ENCODE peak calls at places on chromosomes 11 and 22, in eight cellular contexts. One of them, this sample, is unnamed.

GRCh38 chr22:42969348-42969975 is 45.5 kb downstream of the PACSIN2 start:
- DNase-seq in SK-N-DZ: no peak
- DNase-seq in stimulated activated naive CD8-positive, alpha-beta T cell treated with anti-CD3 and anti-CD28 coated beads, Interleukin-15, amount 100 ng/mL, for 72 hours: no peak
- DNase-seq in adipocyte: peak; percentile 83
- DNase-seq in stimulated activated CD4-positive, alpha-beta T cell treated with anti-CD3 and anti-CD28 coated beads, Interleukin-4, amount 100 ng/mL, for 24 hours: no peak
- DNase-seq in midbrain: no peak
- DNase-seq in bronchial epithelial cell: peak; percentile 61
- DNase-seq in NCI-H1436: no peak
- DNase-seq in this sample: no peak

GRCh38 chr22:48951836-48952235 is 875.8 kb downstream of the BRD1 start:
- DNase-seq in SK-N-DZ: no peak
- DNase-seq in stimulated activated naive CD8-positive, alpha-beta T cell treated with anti-CD3 and anti-CD28 coated beads, Interleukin-15, amount 100 ng/mL, for 72 hours: no peak
- DNase-seq in adipocyte: no peak
- DNase-seq in stimulated activated CD4-positive, alpha-beta T cell treated with anti-CD3 and anti-CD28 coated beads, Interleukin-4, amount 100 ng/mL, for 24 hours: no peak
- DNase-seq in midbrain: no peak
- DNase-seq in bronchial epithelial cell: no peak
- DNase-seq in NCI-H1436: no peak
- DNase-seq in this sample: no peak

GRCh38 chr11:125593113-125593761 is 585 bp downstream of the STT3A start:
- DNase-seq in SK-N-DZ: no peak
- DNase-seq in stimulated activated naive CD8-positive, alpha-beta T cell treated with anti-CD3 and anti-CD28 coated beads, Interleukin-15, amount 100 ng/mL, for 72 hours: peak; percentile 12
- DNase-seq in adipocyte: peak; percentile 67
- DNase-seq in stimulated activated CD4-positive, alpha-beta T cell treated with anti-CD3 and anti-CD28 coated beads, Interleukin-4, amount 100 ng/mL, for 24 hours: no peak
- DNase-seq in midbrain: no peak
- DNase-seq in bronchial epithelial cell: peak; percentile 30
- DNase-seq in NCI-H1436: no peak
- DNase-seq in this sample: no peak

GRCh38 chr22:45291931-45292290 is 7.2 kb downstream of the UPK3A start:
- DNase-seq in SK-N-DZ: no peak
- DNase-seq in stimulated activated naive CD8-positive, alpha-beta T cell treated with anti-CD3 and anti-CD28 coated beads, Interleukin-15, amount 100 ng/mL, for 72 hours: no peak
- DNase-seq in adipocyte: no peak
- DNase-seq in stimulated activated CD4-positive, alpha-beta T cell treated with anti-CD3 and anti-CD28 coated beads, Interleukin-4, amount 100 ng/mL, for 24 hours: no peak
- DNase-seq in midbrain: no peak
- DNase-seq in bronchial epithelial cell: no peak
- DNase-seq in NCI-H1436: no peak
- DNase-seq in this sample: no peak

GRCh38 chr11:57546869-57547518 is 9.6 kb downstream of the SMTNL1 start:
- DNase-seq in SK-N-DZ: peak; percentile 37
- DNase-seq in stimulated activated naive CD8-positive, alpha-beta T cell treated with anti-CD3 and anti-CD28 coated beads, Interleukin-15, amount 100 ng/mL, for 72 hours: no peak
- DNase-seq in adipocyte: peak; percentile 30
- DNase-seq in stimulated activated CD4-positive, alpha-beta T cell treated with anti-CD3 and anti-CD28 coated beads, Interleukin-4, amount 100 ng/mL, for 24 hours: no peak
- DNase-seq in midbrain: no peak
- DNase-seq in bronchial epithelial cell: peak; percentile 50
- DNase-seq in NCI-H1436: no peak
- DNase-seq in this sample: no peak

GRCh38 chr11:66862559-66863037 is 5.7 kb downstream of the LRFN4 start:
- DNase-seq in SK-N-DZ: no peak
- DNase-seq in stimulated activated naive CD8-positive, alpha-beta T cell treated with anti-CD3 and anti-CD28 coated beads, Interleukin-15, amount 100 ng/mL, for 72 hours: no peak
- DNase-seq in adipocyte: no peak
- DNase-seq in stimulated activated CD4-positive, alpha-beta T cell treated with anti-CD3 and anti-CD28 coated beads, Interleukin-4, amount 100 ng/mL, for 24 hours: no peak
- DNase-seq in midbrain: no peak
- DNase-seq in bronchial epithelial cell: no peak
- DNase-seq in NCI-H1436: no peak
- DNase-seq in this sample: no peak

GRCh38 chr11:34150494-34151151 is 45.2 kb downstream of the NAT10 start:
- DNase-seq in SK-N-DZ: no peak
- DNase-seq in stimulated activated naive CD8-positive, alpha-beta T cell treated with anti-CD3 and anti-CD28 coated beads, Interleukin-15, amount 100 ng/mL, for 72 hours: no peak
- DNase-seq in adipocyte: peak; percentile 65
- DNase-seq in stimulated activated CD4-positive, alpha-beta T cell treated with anti-CD3 and anti-CD28 coated beads, Interleukin-4, amount 100 ng/mL, for 24 hours: no peak
- DNase-seq in midbrain: no peak
- DNase-seq in bronchial epithelial cell: no peak
- DNase-seq in NCI-H1436: no peak
- DNase-seq in this sample: no peak

GRCh38 chr22:30423296-30423958 is 2.1 kb upstream of the MTFP1 start:
- DNase-seq in SK-N-DZ: no peak
- DNase-seq in stimulated activated naive CD8-positive, alpha-beta T cell treated with anti-CD3 and anti-CD28 coated beads, Interleukin-15, amount 100 ng/mL, for 72 hours: peak; percentile 37
- DNase-seq in adipocyte: no peak
- DNase-seq in stimulated activated CD4-positive, alpha-beta T cell treated with anti-CD3 and anti-CD28 coated beads, Interleukin-4, amount 100 ng/mL, for 24 hours: peak; percentile 76
- DNase-seq in midbrain: peak; percentile 81
- DNase-seq in bronchial epithelial cell: no peak
- DNase-seq in NCI-H1436: no peak
- DNase-seq in this sample: no peak

GRCh38 chr22:45684169-45684568 is 12.5 kb downstream of the ATXN10 start:
- DNase-seq in SK-N-DZ: no peak
- DNase-seq in stimulated activated naive CD8-positive, alpha-beta T cell treated with anti-CD3 and anti-CD28 coated beads, Interleukin-15, amount 100 ng/mL, for 72 hours: no peak
- DNase-seq in adipocyte: no peak
- DNase-seq in stimulated activated CD4-positive, alpha-beta T cell treated with anti-CD3 and anti-CD28 coated beads, Interleukin-4, amount 100 ng/mL, for 24 hours: no peak
- DNase-seq in midbrain: no peak
- DNase-seq in bronchial epithelial cell: no peak
- DNase-seq in NCI-H1436: no peak
- DNase-seq in this sample: no peak

GRCh38 chr11:69730500-69730899 is 26.7 kb upstream of the FGF19 start:
- DNase-seq in SK-N-DZ: no peak
- DNase-seq in stimulated activated naive CD8-positive, alpha-beta T cell treated with anti-CD3 and anti-CD28 coated beads, Interleukin-15, amount 100 ng/mL, for 72 hours: no peak
- DNase-seq in adipocyte: no peak
- DNase-seq in stimulated activated CD4-positive, alpha-beta T cell treated with anti-CD3 and anti-CD28 coated beads, Interleukin-4, amount 100 ng/mL, for 24 hours: no peak
- DNase-seq in midbrain: no peak
- DNase-seq in bronchial epithelial cell: no peak
- DNase-seq in NCI-H1436: no peak
- DNase-seq in this sample: no peak

GRCh38 chr11:9609841-9610240 is 36.4 kb downstream of the WEE1 start:
- DNase-seq in SK-N-DZ: no peak
- DNase-seq in stimulated activated naive CD8-positive, alpha-beta T cell treated with anti-CD3 and anti-CD28 coated beads, Interleukin-15, amount 100 ng/mL, for 72 hours: no peak
- DNase-seq in adipocyte: no peak
- DNase-seq in stimulated activated CD4-positive, alpha-beta T cell treated with anti-CD3 and anti-CD28 coated beads, Interleukin-4, amount 100 ng/mL, for 24 hours: no peak
- DNase-seq in midbrain: no peak
- DNase-seq in bronchial epithelial cell: no peak
- DNase-seq in NCI-H1436: no peak
- DNase-seq in this sample: no peak

GRCh38 chr11:70488171-70488570 is 89.8 kb downstream of the CTTN start:
- DNase-seq in SK-N-DZ: no peak
- DNase-seq in stimulated activated naive CD8-positive, alpha-beta T cell treated with anti-CD3 and anti-CD28 coated beads, Interleukin-15, amount 100 ng/mL, for 72 hours: no peak
- DNase-seq in adipocyte: no peak
- DNase-seq in stimulated activated CD4-positive, alpha-beta T cell treated with anti-CD3 and anti-CD28 coated beads, Interleukin-4, amount 100 ng/mL, for 24 hours: no peak
- DNase-seq in midbrain: no peak
- DNase-seq in bronchial epithelial cell: no peak
- DNase-seq in NCI-H1436: no peak
- DNase-seq in this sample: no peak

GRCh38 chr11:31801298-31801702 is 9.8 kb downstream of the PAX6 start:
- DNase-seq in SK-N-DZ: no peak
- DNase-seq in stimulated activated naive CD8-positive, alpha-beta T cell treated with anti-CD3 and anti-CD28 coated beads, Interleukin-15, amount 100 ng/mL, for 72 hours: no peak
- DNase-seq in adipocyte: no peak
- DNase-seq in stimulated activated CD4-positive, alpha-beta T cell treated with anti-CD3 and anti-CD28 coated beads, Interleukin-4, amount 100 ng/mL, for 24 hours: no peak
- DNase-seq in midbrain: no peak
- DNase-seq in bronchial epithelial cell: no peak
- DNase-seq in NCI-H1436: no peak
- DNase-seq in this sample: no peak

GRCh38 chr22:38461414-38462081 is 6.3 kb upstream of the KDELR3 start:
- DNase-seq in SK-N-DZ: peak; percentile 86
- DNase-seq in stimulated activated naive CD8-positive, alpha-beta T cell treated with anti-CD3 and anti-CD28 coated beads, Interleukin-15, amount 100 ng/mL, for 72 hours: peak; percentile 71
- DNase-seq in adipocyte: peak; percentile 92
- DNase-seq in stimulated activated CD4-positive, alpha-beta T cell treated with anti-CD3 and anti-CD28 coated beads, Interleukin-4, amount 100 ng/mL, for 24 hours: peak; percentile 60
- DNase-seq in midbrain: peak; percentile 79
- DNase-seq in bronchial epithelial cell: peak; percentile 46
- DNase-seq in NCI-H1436: peak; percentile 89
- DNase-seq in this sample: peak; percentile 32

GRCh38 chr22:46069518-46070214 is 80.7 kb upstream of the PPARA start:
- DNase-seq in SK-N-DZ: no peak
- DNase-seq in stimulated activated naive CD8-positive, alpha-beta T cell treated with anti-CD3 and anti-CD28 coated beads, Interleukin-15, amount 100 ng/mL, for 72 hours: peak; percentile 19
- DNase-seq in adipocyte: peak; percentile 57
- DNase-seq in stimulated activated CD4-positive, alpha-beta T cell treated with anti-CD3 and anti-CD28 coated beads, Interleukin-4, amount 100 ng/mL, for 24 hours: peak; percentile 54
- DNase-seq in midbrain: peak; percentile 92
- DNase-seq in bronchial epithelial cell: peak; percentile 85
- DNase-seq in NCI-H1436: peak; percentile 95
- DNase-seq in this sample: peak; percentile 81

GRCh38 chr11:14773755-14774154 is 118.3 kb downstream of the CYP2R1 start:
- DNase-seq in SK-N-DZ: no peak
- DNase-seq in stimulated activated naive CD8-positive, alpha-beta T cell treated with anti-CD3 and anti-CD28 coated beads, Interleukin-15, amount 100 ng/mL, for 72 hours: no peak
- DNase-seq in adipocyte: peak; percentile 1
- DNase-seq in stimulated activated CD4-positive, alpha-beta T cell treated with anti-CD3 and anti-CD28 coated beads, Interleukin-4, amount 100 ng/mL, for 24 hours: no peak
- DNase-seq in midbrain: no peak
- DNase-seq in bronchial epithelial cell: no peak
- DNase-seq in NCI-H1436: no peak
- DNase-seq in this sample: no peak

GRCh38 chr11:66012946-66013761 is 1.3 kb downstream of the CST6 start:
- DNase-seq in SK-N-DZ: no peak
- DNase-seq in stimulated activated naive CD8-positive, alpha-beta T cell treated with anti-CD3 and anti-CD28 coated beads, Interleukin-15, amount 100 ng/mL, for 72 hours: no peak
- DNase-seq in adipocyte: no peak
- DNase-seq in stimulated activated CD4-positive, alpha-beta T cell treated with anti-CD3 and anti-CD28 coated beads, Interleukin-4, amount 100 ng/mL, for 24 hours: no peak
- DNase-seq in midbrain: no peak
- DNase-seq in bronchial epithelial cell: peak; percentile 71
- DNase-seq in NCI-H1436: no peak
- DNase-seq in this sample: no peak

GRCh38 chr11:62611705-62612365 is 740 bp downstream of the EML3 start:
- DNase-seq in SK-N-DZ: peak; percentile 56
- DNase-seq in stimulated activated naive CD8-positive, alpha-beta T cell treated with anti-CD3 and anti-CD28 coated beads, Interleukin-15, amount 100 ng/mL, for 72 hours: no peak
- DNase-seq in adipocyte: peak; percentile 68
- DNase-seq in stimulated activated CD4-positive, alpha-beta T cell treated with anti-CD3 and anti-CD28 coated beads, Interleukin-4, amount 100 ng/mL, for 24 hours: peak; percentile 72
- DNase-seq in midbrain: peak; percentile 18
- DNase-seq in bronchial epithelial cell: no peak
- DNase-seq in NCI-H1436: no peak
- DNase-seq in this sample: no peak

GRCh38 chr11:9594267-9595046 is 21.0 kb downstream of the WEE1 start:
- DNase-seq in SK-N-DZ: no peak
- DNase-seq in stimulated activated naive CD8-positive, alpha-beta T cell treated with anti-CD3 and anti-CD28 coated beads, Interleukin-15, amount 100 ng/mL, for 72 hours: no peak
- DNase-seq in adipocyte: no peak
- DNase-seq in stimulated activated CD4-positive, alpha-beta T cell treated with anti-CD3 and anti-CD28 coated beads, Interleukin-4, amount 100 ng/mL, for 24 hours: no peak
- DNase-seq in midbrain: no peak
- DNase-seq in bronchial epithelial cell: no peak
- DNase-seq in NCI-H1436: no peak
- DNase-seq in this sample: no peak

GRCh38 chr11:120994460-120994859 is 29.4 kb upstream of the TBCEL start:
- DNase-seq in SK-N-DZ: no peak
- DNase-seq in stimulated activated naive CD8-positive, alpha-beta T cell treated with anti-CD3 and anti-CD28 coated beads, Interleukin-15, amount 100 ng/mL, for 72 hours: no peak
- DNase-seq in adipocyte: no peak
- DNase-seq in stimulated activated CD4-positive, alpha-beta T cell treated with anti-CD3 and anti-CD28 coated beads, Interleukin-4, amount 100 ng/mL, for 24 hours: no peak
- DNase-seq in midbrain: no peak
- DNase-seq in bronchial epithelial cell: no peak
- DNase-seq in NCI-H1436: no peak
- DNase-seq in this sample: no peak

GRCh38 chr22:30114356-30114755 is 34.1 kb downstream of the HORMAD2 start:
- DNase-seq in SK-N-DZ: no peak
- DNase-seq in stimulated activated naive CD8-positive, alpha-beta T cell treated with anti-CD3 and anti-CD28 coated beads, Interleukin-15, amount 100 ng/mL, for 72 hours: no peak
- DNase-seq in adipocyte: peak; percentile 59
- DNase-seq in stimulated activated CD4-positive, alpha-beta T cell treated with anti-CD3 and anti-CD28 coated beads, Interleukin-4, amount 100 ng/mL, for 24 hours: no peak
- DNase-seq in midbrain: no peak
- DNase-seq in bronchial epithelial cell: no peak
- DNase-seq in NCI-H1436: no peak
- DNase-seq in this sample: no peak

GRCh38 chr22:37442537-37442936 is 15.3 kb upstream of the ELFN2 start:
- DNase-seq in SK-N-DZ: no peak
- DNase-seq in stimulated activated naive CD8-positive, alpha-beta T cell treated with anti-CD3 and anti-CD28 coated beads, Interleukin-15, amount 100 ng/mL, for 72 hours: no peak
- DNase-seq in adipocyte: no peak
- DNase-seq in stimulated activated CD4-positive, alpha-beta T cell treated with anti-CD3 and anti-CD28 coated beads, Interleukin-4, amount 100 ng/mL, for 24 hours: no peak
- DNase-seq in midbrain: no peak
- DNase-seq in bronchial epithelial cell: peak; percentile 67
- DNase-seq in NCI-H1436: no peak
- DNase-seq in this sample: no peak

GRCh38 chr11:114282488-114282887 is 13.7 kb upstream of the NNMT start:
- DNase-seq in SK-N-DZ: no peak
- DNase-seq in stimulated activated naive CD8-positive, alpha-beta T cell treated with anti-CD3 and anti-CD28 coated beads, Interleukin-15, amount 100 ng/mL, for 72 hours: no peak
- DNase-seq in adipocyte: no peak
- DNase-seq in stimulated activated CD4-positive, alpha-beta T cell treated with anti-CD3 and anti-CD28 coated beads, Interleukin-4, amount 100 ng/mL, for 24 hours: no peak
- DNase-seq in midbrain: no peak
- DNase-seq in bronchial epithelial cell: no peak
- DNase-seq in NCI-H1436: no peak
- DNase-seq in this sample: no peak

GRCh38 chr11:61054513-61054912 is 47.8 kb upstream of the CD5 start:
- DNase-seq in SK-N-DZ: no peak
- DNase-seq in stimulated activated naive CD8-positive, alpha-beta T cell treated with anti-CD3 and anti-CD28 coated beads, Interleukin-15, amount 100 ng/mL, for 72 hours: no peak
- DNase-seq in adipocyte: no peak
- DNase-seq in stimulated activated CD4-positive, alpha-beta T cell treated with anti-CD3 and anti-CD28 coated beads, Interleukin-4, amount 100 ng/mL, for 24 hours: no peak
- DNase-seq in midbrain: no peak
- DNase-seq in bronchial epithelial cell: no peak
- DNase-seq in NCI-H1436: no peak
- DNase-seq in this sample: no peak

GRCh38 chr11:8809605-8810272 is 101.2 kb upstream of the AKIP1 start:
- DNase-seq in SK-N-DZ: peak; percentile 50
- DNase-seq in stimulated activated naive CD8-positive, alpha-beta T cell treated with anti-CD3 and anti-CD28 coated beads, Interleukin-15, amount 100 ng/mL, for 72 hours: no peak
- DNase-seq in adipocyte: peak; percentile 34
- DNase-seq in stimulated activated CD4-positive, alpha-beta T cell treated with anti-CD3 and anti-CD28 coated beads, Interleukin-4, amount 100 ng/mL, for 24 hours: no peak
- DNase-seq in midbrain: peak; percentile 21
- DNase-seq in bronchial epithelial cell: no peak
- DNase-seq in NCI-H1436: no peak
- DNase-seq in this sample: no peak

GRCh38 chr22:48097723-48098122 is 1335.3 kb downstream of the TBC1D22A start:
- DNase-seq in SK-N-DZ: no peak
- DNase-seq in stimulated activated naive CD8-positive, alpha-beta T cell treated with anti-CD3 and anti-CD28 coated beads, Interleukin-15, amount 100 ng/mL, for 72 hours: no peak
- DNase-seq in adipocyte: no peak
- DNase-seq in stimulated activated CD4-positive, alpha-beta T cell treated with anti-CD3 and anti-CD28 coated beads, Interleukin-4, amount 100 ng/mL, for 24 hours: no peak
- DNase-seq in midbrain: no peak
- DNase-seq in bronchial epithelial cell: no peak
- DNase-seq in NCI-H1436: no peak
- DNase-seq in this sample: no peak

GRCh38 chr11:72807021-72807693 is 7.1 kb upstream of the ATG16L2 start:
- DNase-seq in SK-N-DZ: no peak
- DNase-seq in stimulated activated naive CD8-positive, alpha-beta T cell treated with anti-CD3 and anti-CD28 coated beads, Interleukin-15, amount 100 ng/mL, for 72 hours: no peak
- DNase-seq in adipocyte: peak; percentile 57
- DNase-seq in stimulated activated CD4-positive, alpha-beta T cell treated with anti-CD3 and anti-CD28 coated beads, Interleukin-4, amount 100 ng/mL, for 24 hours: no peak
- DNase-seq in midbrain: no peak
- DNase-seq in bronchial epithelial cell: no peak
- DNase-seq in NCI-H1436: no peak
- DNase-seq in this sample: no peak

GRCh38 chr22:42752912-42753311 is 32.2 kb upstream of the A4GALT start:
- DNase-seq in SK-N-DZ: peak; percentile 33
- DNase-seq in stimulated activated naive CD8-positive, alpha-beta T cell treated with anti-CD3 and anti-CD28 coated beads, Interleukin-15, amount 100 ng/mL, for 72 hours: no peak
- DNase-seq in adipocyte: no peak
- DNase-seq in stimulated activated CD4-positive, alpha-beta T cell treated with anti-CD3 and anti-CD28 coated beads, Interleukin-4, amount 100 ng/mL, for 24 hours: no peak
- DNase-seq in midbrain: no peak
- DNase-seq in bronchial epithelial cell: no peak
- DNase-seq in NCI-H1436: no peak
- DNase-seq in this sample: no peak

This sample was measured in NCI-H774.